ENCODE peak calls at places on chromosomes 13 and 19, in eight cellular contexts. N, D, U, Z, B, E, W and H are unnamed samples.
A peak's percentile ranks its signal among the peaks of the same experiment; 100 is the strongest.

GRCh38 chr13:46600943-46601311 is 48.0 kb downstream of the LRCH1 start:
- DNase-seq in N (no peak), D (no peak), U (no peak), Z (no peak), B (no peak), E (no peak), W (no peak), H (no peak)

GRCh38 chr13:62185631-62186256 is 770.1 kb upstream of the PCDH20 start:
- DNase-seq in N (no peak), D (no peak), U (no peak), Z (no peak), B (no peak), E (no peak), W (no peak), H (no peak)

GRCh38 chr13:114067381-114067885 is 65.0 kb downstream of the RASA3 start:
- DNase-seq in N (no peak), D (no peak), U (no peak), Z (peak; percentile 65), B (no peak), E (no peak), W (no peak), H (no peak)

GRCh38 chr19:13095934-13096890 is 6.4 kb downstream of the LYL1 start:
- DNase-seq in N (no peak), D (no peak), U (peak; percentile 49), Z (no peak), B (no peak), E (no peak), W (no peak), H (no peak)

GRCh38 chr13:30715837-30716236 is 19.5 kb upstream of the ALOX5AP start:
- DNase-seq in N (no peak), D (no peak), U (no peak), Z (no peak), B (no peak), E (no peak), W (no peak), H (no peak)

GRCh38 chr19:2164020-2164988 is 571 bp downstream of the DOT1L start:
- DNase-seq in N (no peak), D (peak; percentile 19), U (peak; percentile 37), Z (no peak), B (no peak), E (no peak), W (no peak), H (no peak)

GRCh38 chr19:28823338-28823961 is 389.5 kb downstream of the UQCRFS1 start:
- DNase-seq in N (no peak), D (no peak), U (no peak), Z (no peak), B (no peak), E (no peak), W (no peak), H (no peak)

GRCh38 chr13:21526707-21527454 is 67.8 kb upstream of the ZDHHC20 start:
- DNase-seq in N (no peak), D (no peak), U (no peak), Z (no peak), B (no peak), E (no peak), W (no peak), H (no peak)

GRCh38 chr19:35027851-35028599 is 2.2 kb upstream of the SCN1B start:
- DNase-seq in N (no peak), D (no peak), U (no peak), Z (no peak), B (no peak), E (peak; percentile 76), W (no peak), H (no peak)

GRCh38 chr13:66425741-66426140 is 804.4 kb downstream of the PCDH9 start:
- DNase-seq in N (no peak), D (no peak), U (no peak), Z (no peak), B (no peak), E (peak; percentile 44), W (no peak), H (no peak)

GRCh38 chr13:99386495-99386894 is 79.3 kb upstream of the GPR183 start:
- DNase-seq in N (no peak), D (no peak), U (no peak), Z (no peak), B (no peak), E (no peak), W (no peak), H (no peak)

GRCh38 chr13:27261376-27261775 is 9.3 kb upstream of the RASL11A start:
- DNase-seq in N (no peak), D (no peak), U (no peak), Z (peak; percentile 45), B (no peak), E (no peak), W (no peak), H (no peak)

GRCh38 chr19:48999481-49000325 is 6.0 kb downstream of the RUVBL2 start:
- DNase-seq in N (no peak), D (peak; percentile 47), U (peak; percentile 49), Z (peak; percentile 50), B (peak; percentile 36), E (peak; percentile 87), W (no peak), H (no peak)

GRCh38 chr19:32404939-32405430 is 585 bp upstream of the DPY19L3 start:
- DNase-seq in N (no peak), D (no peak), U (no peak), Z (no peak), B (no peak), E (peak; percentile 33), W (no peak), H (no peak)

GRCh38 chr19:50877338-50877737 is 4.1 kb downstream of the KLK2 start:
- DNase-seq in N (no peak), D (no peak), U (no peak), Z (no peak), B (no peak), E (no peak), W (no peak), H (no peak)

GRCh38 chr19:2327773-2328400 is 499 bp downstream of the LSM7 start:
- DNase-seq in N (peak; percentile 31), D (peak; percentile 39), U (no peak), Z (peak; percentile 73), B (peak; percentile 25), E (peak; percentile 94), W (peak; percentile 61), H (no peak)

GRCh38 chr13:26646603-26647002 is 89.1 kb downstream of the WASF3 start:
- DNase-seq in N (no peak), D (no peak), U (no peak), Z (no peak), B (no peak), E (no peak), W (no peak), H (no peak)

GRCh38 chr13:95185851-95186250 is 115.4 kb downstream of the ABCC4 start:
- DNase-seq in N (no peak), D (no peak), U (no peak), Z (no peak), B (no peak), E (no peak), W (no peak), H (no peak)

GRCh38 chr19:16002380-16002779 is 53.6 kb downstream of the OR10H4 start:
- DNase-seq in N (no peak), D (no peak), U (no peak), Z (no peak), B (no peak), E (peak; percentile 30), W (no peak), H (no peak)

GRCh38 chr13:34020388-34020787 is 202.4 kb downstream of the RFC3 start:
- DNase-seq in N (no peak), D (no peak), U (no peak), Z (no peak), B (no peak), E (no peak), W (no peak), H (no peak)

GRCh38 chr19:10603084-10603872 is 16.2 kb upstream of the AP1M2 start:
- DNase-seq in N (no peak), D (peak; percentile 54), U (no peak), Z (no peak), B (peak; percentile 37), E (peak; percentile 18), W (no peak), H (no peak)

GRCh38 chr13:26881154-26881553 is 120.6 kb upstream of the GPR12 start:
- DNase-seq in N (no peak), D (no peak), U (no peak), Z (peak; percentile 59), B (no peak), E (peak; percentile 28), W (no peak), H (no peak)

GRCh38 chr13:113113846-113114271 is 8.3 kb downstream of the F7 start:
- DNase-seq in N (no peak), D (no peak), U (peak; percentile 8), Z (no peak), B (no peak), E (no peak), W (no peak), H (no peak)

GRCh38 chr19:31232871-31233270 is 116.4 kb downstream of the TSHZ3 start:
- DNase-seq in N (no peak), D (no peak), U (no peak), Z (peak; percentile 88), B (no peak), E (peak; percentile 88), W (no peak), H (no peak)

GRCh38 chr13:68551701-68552522 is 1321.8 kb upstream of the PCDH9 start:
- DNase-seq in N (no peak), D (no peak), U (no peak), Z (no peak), B (no peak), E (no peak), W (no peak), H (no peak)

GRCh38 chr13:95800455-95800854 is 123.5 kb downstream of the DNAJC3 start:
- DNase-seq in N (no peak), D (no peak), U (no peak), Z (no peak), B (no peak), E (no peak), W (no peak), H (no peak)

GRCh38 chr19:10706990-10707389 is 5.8 kb downstream of the QTRT1 start:
- DNase-seq in N (no peak), D (no peak), U (no peak), Z (no peak), B (no peak), E (no peak), W (no peak), H (no peak)